ENCODE peak calls at places on chromosome 11, in six cellular contexts. X, I, B, V, S and O are unnamed samples.

GRCh38 chr11:95088946-95089619 is 563 bp upstream of the ENDOD1 start:
- DNase-seq in X (no peak), S (no peak), B (no peak), V (peak), I (no peak), O (peak)

GRCh38 chr11:223921-224320 is 12.2 kb downstream of the SIRT3 start:
- DNase-seq in B (no peak), S (no peak), I (no peak), V (no peak), X (no peak), O (no peak)

GRCh38 chr11:6703247-6704063 is 20.3 kb upstream of the MRPL17 start:
- DNase-seq in B (peak), S (peak), V (peak), I (peak), X (peak), O (no peak)

GRCh38 chr11:47256374-47256773 is 1.4 kb upstream of the NR1H3 start:
- DNase-seq in B (no peak), X (no peak), V (no peak), I (no peak), S (no peak), O (no peak)

GRCh38 chr11:587978-588380 is 11.7 kb downstream of the PHRF1 start:
- DNase-seq in X (peak), B (peak), S (no peak), V (peak), I (peak), O (no peak)

GRCh38 chr11:2434506-2435255 is 9.6 kb downstream of the TRPM5 start:
- DNase-seq in S (no peak), X (no peak), B (no peak), I (no peak), V (no peak), O (no peak)

GRCh38 chr11:134261626-134262488 is 8.5 kb downstream of the ACAD8 start:
- DNase-seq in X (no peak), V (no peak), S (peak), B (peak), I (no peak), O (no peak)

GRCh38 chr11:117796456-117797428 is at the start of gene DSCAML1:
- DNase-seq in B (no peak), V (peak), X (no peak), S (no peak), I (no peak), O (no peak)

GRCh38 chr11:59542142-59542810 is 30.9 kb downstream of the OR4D9 start:
- DNase-seq in V (no peak), X (no peak), B (no peak), S (no peak), I (no peak), O (no peak)

GRCh38 chr11:74689666-74690065 is 41.6 kb downstream of the CHRDL2 start:
- DNase-seq in S (no peak), V (no peak), I (no peak), X (no peak), B (peak), O (no peak)

GRCh38 chr11:112212710-112213109 is 13.5 kb upstream of the PTS start:
- DNase-seq in S (no peak), V (no peak), I (no peak), X (peak), B (no peak), O (no peak)